ENCODE peak calls at places on chromosome 22, in six cellular contexts. P, T, Z, E, Q and J are unnamed samples.
A peak's percentile ranks its signal among the peaks of the same experiment; 100 is the strongest.

GRCh38 chr22:43183496-43184263 is 3.3 kb downstream of the TTLL12 start:
- DNase-seq in T (no peak), P (no peak), Z (peak; percentile 47), E (no peak), Q (no peak), J (no peak)

GRCh38 chr22:41248758-41249157 is 8.0 kb upstream of the CHADL start:
- DNase-seq in P (no peak), T (no peak), Q (no peak), E (no peak), Z (no peak), J (peak; percentile 40)

GRCh38 chr22:29784451-29785361 is 17.5 kb downstream of the UQCR10 start:
- DNase-seq in Z (no peak), P (no peak), T (peak; percentile 64), Q (no peak), E (no peak), J (peak; percentile 39)

GRCh38 chr22:42934338-42934737 is 77.3 kb upstream of the ARFGAP3 start:
- DNase-seq in E (no peak), Q (no peak), Z (no peak), T (no peak), P (no peak), J (no peak)

GRCh38 chr22:36238348-36239149 is 778 bp downstream of the APOL2 start:
- DNase-seq in Z (peak; percentile 65), P (no peak), E (no peak), T (no peak), Q (no peak), J (no peak)

GRCh38 chr22:46060292-46061123 is 83.5 kb upstream of the WNT7B start:
- DNase-seq in T (no peak), Q (no peak), Z (no peak), P (no peak), E (no peak), J (no peak)

GRCh38 chr22:27896251-27896650 is 22.8 kb downstream of the PITPNB start:
- DNase-seq in T (no peak), P (no peak), Q (no peak), Z (no peak), E (no peak), J (peak; percentile 30)

GRCh38 chr22:35517207-35517606 is 23.4 kb upstream of the RASD2 start:
- DNase-seq in Z (no peak), E (no peak), T (no peak), Q (no peak), P (no peak), J (no peak)

GRCh38 chr22:30267382-30268302 is 991 bp upstream of the OSM start:
- DNase-seq in T (no peak), E (peak; percentile 27), Z (peak; percentile 62), Q (no peak), P (no peak), J (no peak)

GRCh38 chr22:39577900-39578299 is 7.3 kb downstream of the CACNA1I start:
- DNase-seq in P (no peak), Z (no peak), E (no peak), T (no peak), Q (no peak), J (no peak)

GRCh38 chr22:19755145-19755710 is 5.3 kb upstream of the TBX1 start:
- DNase-seq in E (no peak), P (no peak), Z (no peak), Q (no peak), T (no peak), J (no peak)

GRCh38 chr22:41619979-41620645 is 731 bp downstream of the DESI1 start:
- DNase-seq in E (peak; percentile 7), Z (peak; percentile 74), P (peak; percentile 30), T (no peak), Q (no peak), J (peak; percentile 32)

GRCh38 chr22:19970479-19971275 is 29.1 kb upstream of the TXNRD2 start:
- DNase-seq in P (peak; percentile 72), E (peak; percentile 77), Q (peak; percentile 50), Z (peak; percentile 73), T (peak; percentile 57), J (peak; percentile 50)

GRCh38 chr22:21009638-21010425 is 5.1 kb upstream of the P2RX6 start:
- DNase-seq in P (no peak), T (no peak), E (no peak), Z (no peak), Q (no peak), J (peak; percentile 35)

GRCh38 chr22:46381731-46382130 is 46.2 kb downstream of the TRMU start:
- DNase-seq in Q (no peak), Z (peak; percentile 46), P (no peak), T (no peak), E (no peak), J (no peak)

GRCh38 chr22:41936894-41937169 is 10.1 kb downstream of the CENPM start:
- DNase-seq in Q (no peak), T (no peak), E (no peak), P (no peak), Z (no peak), J (no peak)

GRCh38 chr22:28208036-28208435 is 289.0 kb upstream of the PITPNB start:
- DNase-seq in P (no peak), Q (no peak), E (no peak), Z (no peak), T (no peak), J (no peak)

GRCh38 chr22:46229701-46230100 is 20.4 kb downstream of the CDPF1 start:
- DNase-seq in Q (no peak), P (no peak), E (no peak), Z (no peak), T (no peak), J (no peak)

GRCh38 chr22:37330200-37331033 is 48.1 kb downstream of the CYTH4 start:
- DNase-seq in T (peak; percentile 36), Z (no peak), Q (no peak), E (no peak), P (no peak), J (no peak)